ENCODE peak calls at places on chromosomes 11 and 22, in six cellular contexts. C is brain microvascular endothelial cell, L is AG04450, A is neuronal stem cell, V is cardiac fibroblast, G is dorsolateral prefrontal cortex. Q is an unnamed sample.

GRCh38 chr22:49192180-49192856 is 635.4 kb downstream of the BRD1 start:
- DNase-seq in C (no peak), V (no peak), A (no peak), L (no peak), G (no peak), Q (no peak)

GRCh38 chr22:22182218-22182989 is 62.2 kb upstream of the VPREB1 start:
- DNase-seq in C (no peak), A (no peak), L (no peak), G (no peak), V (no peak), Q (no peak)

GRCh38 chr22:47784991-47785390 is 1022.5 kb downstream of the TBC1D22A start:
- DNase-seq in V (no peak), L (no peak), A (no peak), C (no peak), G (no peak), Q (no peak)

GRCh38 chr22:20580179-20580578 is 72.8 kb downstream of the MED15 start:
- DNase-seq in L (no peak), C (no peak), V (no peak), A (no peak), G (no peak), Q (no peak)

GRCh38 chr11:66858186-66858938 is 1.5 kb downstream of the LRFN4 start:
- DNase-seq in V (no peak), L (no peak), A (no peak), C (no peak), G (no peak), Q (no peak)

GRCh38 chr22:48226026-48227013 is 1463.9 kb downstream of the TBC1D22A start:
- DNase-seq in A (no peak), V (no peak), C (no peak), L (no peak), G (no peak), Q (no peak)

GRCh38 chr22:34847072-34847471 is 218.9 kb upstream of the ISX start:
- DNase-seq in G (no peak), C (no peak), V (no peak), L (no peak), A (no peak), Q (no peak)

GRCh38 chr11:12677131-12677530 is 2.9 kb downstream of the TEAD1 start:
- DNase-seq in A (no peak), G (no peak), C (no peak), V (peak; percentile 52), L (no peak), Q (no peak)

GRCh38 chr11:400241-400729 is 6.3 kb downstream of the PKP3 start:
- DNase-seq in L (no peak), A (no peak), V (no peak), C (no peak), G (no peak), Q (no peak)

GRCh38 chr22:27755521-27756211 is 45.9 kb downstream of the MN1 start:
- DNase-seq in L (no peak), A (no peak), G (no peak), C (no peak), V (no peak), Q (no peak)

GRCh38 chr22:23105304-23105703 is 35.0 kb downstream of the GNAZ start:
- DNase-seq in A (no peak), C (no peak), G (no peak), L (no peak), V (no peak), Q (no peak)

GRCh38 chr11:9738126-9738525 is 74.2 kb downstream of the SWAP70 start:
- DNase-seq in G (no peak), A (no peak), L (no peak), V (no peak), C (no peak), Q (no peak)

GRCh38 chr11:9740202-9740881 is 76.5 kb downstream of the SWAP70 start:
- DNase-seq in C (no peak), G (no peak), V (no peak), A (no peak), L (no peak), Q (no peak)

GRCh38 chr11:9741260-9741659 is 77.4 kb downstream of the SWAP70 start:
- DNase-seq in L (no peak), V (no peak), G (no peak), A (no peak), C (no peak), Q (no peak)

GRCh38 chr11:9738700-9739099 is 74.8 kb downstream of the SWAP70 start:
- DNase-seq in A (no peak), C (no peak), V (no peak), L (no peak), G (no peak), Q (no peak)

DNA sequence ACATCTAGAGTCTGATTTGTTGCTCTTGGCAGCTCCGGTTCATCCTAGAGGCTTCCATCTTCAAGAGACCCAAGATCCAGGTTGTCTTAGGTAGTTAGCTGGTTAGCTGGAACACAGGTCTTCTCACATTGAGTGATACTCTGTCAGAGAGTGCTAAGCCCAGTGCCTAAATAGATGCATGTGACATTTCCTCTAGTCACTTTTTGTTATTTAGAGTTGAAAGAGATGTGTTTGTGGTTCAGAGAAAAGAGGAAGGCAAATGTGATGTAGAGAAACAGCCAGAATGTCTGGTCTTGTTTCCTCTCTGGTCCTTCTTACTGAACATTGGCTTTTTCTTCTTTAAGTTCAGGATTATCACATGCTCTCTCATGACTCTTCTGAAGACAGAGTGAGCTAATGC is 75.2 kb downstream of the SWAP70 start:
- DNase-seq in L (no peak), G (no peak), A (no peak), V (no peak), C (no peak), Q (no peak)
- H3K4me3 ChIP-seq in L (no peak overlapping the region), G (no peak overlapping the region), A (no peak overlapping the region), V (no peak overlapping the region), C (no peak overlapping the region), Q (no peak overlapping the region)

DNA sequence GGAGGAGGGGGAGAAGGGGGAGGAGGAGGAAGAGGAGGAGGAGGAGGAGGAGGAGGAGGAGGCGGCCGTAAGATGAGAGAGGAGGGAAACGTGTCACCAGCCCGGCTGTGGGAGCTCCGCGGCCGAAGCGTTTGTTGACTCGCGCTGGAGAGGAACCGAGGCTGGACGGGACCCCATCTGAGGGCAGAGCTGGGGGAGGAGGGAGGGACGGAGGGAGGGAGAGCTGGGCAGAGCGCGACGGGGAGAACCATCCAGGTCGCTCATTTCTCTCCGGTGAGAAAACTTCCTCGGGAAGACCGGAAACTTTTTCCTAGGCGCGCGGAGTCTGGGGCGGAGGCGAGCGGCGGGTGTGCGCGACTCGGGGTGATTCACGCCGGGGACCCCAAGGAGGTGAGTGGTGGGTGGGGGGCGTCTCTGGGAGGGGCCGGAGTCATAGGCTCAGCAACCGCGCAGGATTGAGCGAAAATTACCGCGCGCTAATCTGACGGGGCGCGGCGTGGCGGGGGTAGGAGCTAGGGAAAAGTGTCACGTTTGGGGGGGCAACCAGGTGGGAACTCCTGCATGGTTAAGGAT is 80.3 kb downstream of the PRR5L start:
- DNase-seq in G (no peak), C (no peak), V (peak; percentile 50), L (no peak), A (peak; percentile 42), Q (no peak)
- H3K4me3 ChIP-seq in G (peak overlapping the region; percentile 78), C (peak overlapping the region; percentile 91), V (peak overlapping the region; percentile 91), L (peak overlapping the region; percentile 70), A (peak overlapping the region; percentile 82), Q (peak overlapping the region; percentile 62)

GRCh38 chr22:43342347-43343261 is 568 bp downstream of the SCUBE1 start:
- DNase-seq in C (no peak), V (no peak), A (no peak), G (no peak), L (no peak), Q (no peak)
- H3K4me3 ChIP-seq in C (no peak overlapping the region), V (no peak overlapping the region), A (peak overlapping the region; percentile 84), G (no peak overlapping the region), L (no peak overlapping the region), Q (no peak overlapping the region)

GRCh38 chr22:41922940-41923594 is 3.5 kb downstream of the TNFRSF13C start:
- DNase-seq in C (no peak), A (no peak), G (no peak), L (no peak), V (no peak), Q (no peak)

GRCh38 chr22:41927813-41928212 is 1.2 kb upstream of the TNFRSF13C start:
- DNase-seq in G (no peak), A (no peak), C (no peak), V (no peak), L (no peak), Q (no peak)

GRCh38 chr22:41928416-41929157 is 2.0 kb upstream of the TNFRSF13C start:
- DNase-seq in L (no peak), V (no peak), C (no peak), G (no peak), A (no peak), Q (no peak)

GRCh38 chr22:41923595-41924276 is 2.9 kb downstream of the TNFRSF13C start:
- DNase-seq in L (no peak), A (no peak), C (no peak), G (no peak), V (no peak), Q (no peak)

GRCh38 chr22:41925783-41926460 is 684 bp downstream of the TNFRSF13C start:
- DNase-seq in V (peak; percentile 51), A (no peak), C (no peak), G (no peak), L (no peak), Q (no peak)
- H3K4me3 ChIP-seq in V (peak overlapping the region; percentile 10), A (peak overlapping the region; percentile 79), C (no peak overlapping the region), G (peak overlapping the region; percentile 43), L (peak overlapping the region; percentile 38), Q (no peak overlapping the region)

GRCh38 chr11:104390696-104391095 is 226.7 kb upstream of the PDGFD start:
- DNase-seq in C (peak; percentile 25), V (no peak), G (no peak), A (no peak), L (peak; percentile 7), Q (no peak)
- H3K4me3 ChIP-seq in C (no peak overlapping the region), V (no peak overlapping the region), G (no peak overlapping the region), A (no peak overlapping the region), L (no peak overlapping the region), Q (no peak overlapping the region)

DNA sequence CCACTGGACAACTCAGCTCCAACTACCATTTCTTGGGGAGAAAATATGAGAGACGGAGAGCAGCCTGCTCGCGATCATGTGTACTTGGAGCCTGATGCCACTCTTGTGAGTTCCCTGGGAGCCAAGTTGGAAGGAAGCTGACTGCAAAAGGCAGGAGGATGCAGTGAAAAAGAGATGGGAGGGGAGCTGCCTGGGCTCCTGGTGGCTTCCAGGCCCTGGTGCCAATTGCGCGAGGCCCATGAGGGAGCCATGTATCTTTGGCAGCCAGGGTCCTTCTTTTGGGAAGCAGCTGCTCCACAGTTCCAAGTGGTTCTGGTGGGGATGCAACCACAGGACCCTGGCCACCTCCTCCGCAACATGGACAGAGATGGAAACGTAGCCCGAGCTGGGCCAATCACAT is 11.1 kb downstream of the C11orf91 start:
- DNase-seq in A (no peak), C (no peak), G (no peak), V (no peak), L (no peak), Q (no peak)
- H3K4me3 ChIP-seq in A (no peak overlapping the region), C (no peak overlapping the region), G (no peak overlapping the region), V (no peak overlapping the region), L (no peak overlapping the region), Q (no peak overlapping the region)